ENCODE peak calls at places on chromosomes 13 and 19, in four cellular contexts. M is K562, B is brain microvascular endothelial cell, W is AG09309. A is an unnamed sample.

GRCh38 chr13:35940734-35941133 is 190.4 kb downstream of the DCLK1 start:
- DNase-seq in M (no peak), B (no peak), W (no peak), A (no peak)

GRCh38 chr13:114064516-114065140 is 67.8 kb downstream of the RASA3 start:
- DNase-seq in M (peak; percentile 32), B (no peak), W (no peak), A (no peak)

GRCh38 chr13:71828564-71828963 is 38.4 kb downstream of the DACH1 start:
- DNase-seq in M (no peak), B (no peak), W (no peak), A (no peak)

GRCh38 chr13:98513837-98514236 is 63.1 kb downstream of the STK24 start:
- DNase-seq in M (no peak), B (no peak), W (no peak), A (no peak)

GRCh38 chr19:38718747-38719543 is 25.3 kb downstream of the CAPN12 start:
- DNase-seq in M (peak; percentile 42), B (peak; percentile 28), W (no peak), A (no peak)

GRCh38 chr13:101258071-101258470 is 158.2 kb downstream of the NALCN start:
- DNase-seq in M (no peak), B (peak; percentile 98), W (peak; percentile 52), A (no peak)

GRCh38 chr13:102930566-102930965 is 84.7 kb downstream of the ERCC5 start:
- DNase-seq in M (no peak), B (no peak), W (no peak), A (no peak)

GRCh38 chr19:41546386-41546789 is 29.6 kb upstream of the CEACAM21 start:
- DNase-seq in M (no peak), B (no peak), W (no peak), A (no peak)

GRCh38 chr13:81874681-81875661 is 1534.0 kb upstream of the SPRY2 start:
- DNase-seq in M (no peak), B (no peak), W (no peak), A (no peak)

GRCh38 chr13:99363391-99363790 is 56.2 kb upstream of the GPR183 start:
- DNase-seq in M (no peak), B (no peak), W (no peak), A (no peak)

GRCh38 chr13:21823949-21824348 is 153.1 kb downstream of the FGF9 start:
- DNase-seq in M (no peak), B (no peak), W (no peak), A (no peak)

GRCh38 chr13:112767506-112768471 is 78.0 kb downstream of the ATP11A start:
- DNase-seq in M (no peak), B (no peak), W (no peak), A (no peak)

GRCh38 chr13:38386421-38386820 is 36.8 kb downstream of the UFM1 start:
- DNase-seq in M (no peak), B (no peak), W (no peak), A (no peak)

GRCh38 chr19:54152878-54153524 is 6.5 kb downstream of the LENG1 start:
- DNase-seq in M (no peak), B (no peak), W (no peak), A (no peak)

GRCh38 chr19:46426035-46426505 is 2.7 kb downstream of the PNMA8C start:
- DNase-seq in M (no peak), B (no peak), W (no peak), A (no peak)

GRCh38 chr13:66262330-66262729 is 967.8 kb downstream of the PCDH9 start:
- DNase-seq in M (no peak), B (no peak), W (no peak), A (no peak)

GRCh38 chr13:95100525-95101121 is 200.6 kb downstream of the ABCC4 start:
- DNase-seq in M (no peak), B (peak; percentile 66), W (peak; percentile 78), A (no peak)

GRCh38 chr13:37349916-37350315 is 244.5 kb upstream of the CSNK1A1L start:
- DNase-seq in M (no peak), B (no peak), W (no peak), A (no peak)

GRCh38 chr13:27183561-27184147 is 12.0 kb upstream of the USP12 start:
- DNase-seq in M (no peak), B (no peak), W (no peak), A (no peak)

GRCh38 chr13:59000770-59001169 is 1163.0 kb downstream of the DIAPH3 start:
- DNase-seq in M (no peak), B (peak; percentile 11), W (no peak), A (no peak)

GRCh38 chr13:37503287-37503686 is 95.3 kb downstream of the POSTN start:
- DNase-seq in M (no peak), B (no peak), W (no peak), A (no peak)

GRCh38 chr19:47994209-47994802 is at the start of gene ELSPBP1:
- DNase-seq in M (no peak), B (no peak), W (no peak), A (no peak)

GRCh38 chr19:3509566-3509989 is 3.5 kb downstream of the FZR1 start:
- DNase-seq in M (no peak), B (peak; percentile 68), W (no peak), A (no peak)

GRCh38 chr13:39349391-39349790 is 253.6 kb downstream of the LHFPL6 start:
- DNase-seq in M (no peak), B (no peak), W (no peak), A (no peak)

GRCh38 chr13:99376132-99376531 is 68.9 kb upstream of the GPR183 start:
- DNase-seq in M (no peak), B (no peak), W (no peak), A (no peak)

GRCh38 chr13:88263808-88264207 is 592.6 kb downstream of the SLITRK5 start:
- DNase-seq in M (no peak), B (no peak), W (no peak), A (no peak)

GRCh38 chr19:46408611-46409039 is 4.7 kb downstream of the CCDC8 start:
- DNase-seq in M (no peak), B (no peak), W (no peak), A (no peak)

GRCh38 chr19:40646564-40647254 is 43.7 kb downstream of the NUMBL start:
- DNase-seq in M (peak; percentile 3), B (no peak), W (no peak), A (no peak)

GRCh38 chr13:111476197-111476596 is 155.8 kb downstream of the TEX29 start:
- DNase-seq in M (no peak), B (no peak), W (no peak), A (no peak)

GRCh38 chr19:23799321-23799720 is 40.6 kb upstream of the ZNF681 start:
- DNase-seq in M (no peak), B (no peak), W (no peak), A (no peak)

GRCh38 chr13:70732611-70733010 is 624.4 kb upstream of the KLHL1 start:
- DNase-seq in M (no peak), B (no peak), W (no peak), A (no peak)

GRCh38 chr13:40471911-40472310 is 194.5 kb downstream of the FOXO1 start:
- DNase-seq in M (no peak), B (no peak), W (no peak), A (no peak)

DNA sequence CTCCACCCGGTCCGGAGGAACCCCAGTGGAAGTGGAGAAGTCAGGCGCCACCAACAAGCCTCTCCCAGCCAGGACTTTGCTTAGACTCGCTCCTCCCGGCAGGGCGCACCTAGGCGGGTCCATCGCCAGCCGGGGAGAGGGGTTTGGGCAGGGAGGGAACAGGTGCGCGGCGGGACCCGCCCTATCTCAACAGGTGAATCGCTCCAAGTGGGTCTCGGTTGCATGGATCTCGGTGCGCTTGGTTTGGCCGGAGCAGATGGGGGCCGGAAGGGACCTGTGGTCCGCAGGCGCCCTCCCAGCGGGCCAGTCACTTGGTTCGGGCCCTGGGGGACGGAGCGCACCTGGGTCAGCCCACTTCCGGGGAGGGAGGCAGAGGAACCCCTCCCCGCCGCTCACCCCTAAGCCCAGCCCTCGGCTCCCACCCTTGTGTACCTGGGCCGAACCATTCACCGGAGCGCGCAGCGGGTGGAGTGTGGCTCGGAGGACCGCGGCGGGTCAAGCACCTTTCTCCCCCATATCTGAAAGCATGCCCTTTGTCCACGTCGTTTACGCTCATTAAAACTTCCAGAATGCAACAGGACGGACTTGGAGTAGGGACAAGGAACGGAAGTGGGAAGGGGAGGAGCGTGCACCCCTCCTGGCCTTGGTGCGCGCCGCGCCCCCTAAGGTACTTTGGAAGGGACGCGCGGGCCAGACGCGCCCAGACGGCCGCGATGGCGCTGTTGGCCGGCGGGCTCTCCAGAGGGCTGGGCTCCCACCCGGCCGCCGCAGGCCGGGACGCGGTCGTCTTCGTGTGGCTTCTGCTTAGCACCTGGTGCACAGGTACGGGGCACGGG is at the start of gene LSR:
- DNase-seq in M (peak; percentile 95), B (no peak), W (no peak), A (no peak)
- H3K4me3 ChIP-seq in M (peak within 1 kb of the TSS; percentile 61), B (no peak within 1 kb of the TSS), W (no peak within 1 kb of the TSS), A (no peak within 1 kb of the TSS)

DNA sequence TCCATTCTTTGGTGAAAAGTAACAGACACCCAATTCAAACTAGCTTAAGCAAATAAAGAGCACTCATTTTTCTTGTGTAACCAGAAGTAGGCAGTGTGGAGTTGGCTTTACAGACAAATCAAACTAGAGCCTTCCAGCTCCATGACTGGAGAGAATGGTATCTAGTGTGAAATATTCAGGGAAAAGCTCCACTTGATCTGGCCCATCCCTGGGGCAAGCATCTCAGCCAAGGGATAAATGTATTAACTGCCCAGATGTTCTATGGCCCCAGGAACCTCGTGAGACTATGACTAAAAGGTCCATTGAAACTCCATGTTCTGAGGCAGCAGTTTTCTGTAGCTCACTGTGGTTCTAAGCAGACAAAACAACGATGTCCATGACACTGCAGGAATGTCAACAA is 49.9 kb downstream of the TBC1D4 start:
- DNase-seq in M (no peak), B (no peak), W (no peak), A (no peak)
- TF ChIP-seq CTCF in M (peak; percentile 27), B (no peak), W (no peak), A (no peak)

GRCh38 chr19:1065606-1066109 is 1.3 kb upstream of the ARHGAP45 start:
- DNase-seq in M (no peak), B (no peak), W (no peak), A (no peak)

GRCh38 chr19:1064661-1065605 is 2.0 kb upstream of the ARHGAP45 start:
- DNase-seq in M (no peak), B (no peak), W (no peak), A (no peak)

GRCh38 chr19:1066748-1067340 is at the start of gene ARHGAP45:
- DNase-seq in M (peak; percentile 83), B (no peak), W (no peak), A (no peak)

GRCh38 chr19:1067341-1068103 is 555 bp downstream of the ARHGAP45 start:
- DNase-seq in M (peak; percentile 48), B (no peak), W (no peak), A (no peak)

GRCh38 chr19:1066251-1066747 is 668 bp upstream of the ARHGAP45 start:
- DNase-seq in M (no peak), B (no peak), W (no peak), A (no peak)
- H3K4me3 ChIP-seq in M (peak overlapping the region; percentile 40), B (no peak overlapping the region), W (no peak overlapping the region), A (no peak overlapping the region)

DNA sequence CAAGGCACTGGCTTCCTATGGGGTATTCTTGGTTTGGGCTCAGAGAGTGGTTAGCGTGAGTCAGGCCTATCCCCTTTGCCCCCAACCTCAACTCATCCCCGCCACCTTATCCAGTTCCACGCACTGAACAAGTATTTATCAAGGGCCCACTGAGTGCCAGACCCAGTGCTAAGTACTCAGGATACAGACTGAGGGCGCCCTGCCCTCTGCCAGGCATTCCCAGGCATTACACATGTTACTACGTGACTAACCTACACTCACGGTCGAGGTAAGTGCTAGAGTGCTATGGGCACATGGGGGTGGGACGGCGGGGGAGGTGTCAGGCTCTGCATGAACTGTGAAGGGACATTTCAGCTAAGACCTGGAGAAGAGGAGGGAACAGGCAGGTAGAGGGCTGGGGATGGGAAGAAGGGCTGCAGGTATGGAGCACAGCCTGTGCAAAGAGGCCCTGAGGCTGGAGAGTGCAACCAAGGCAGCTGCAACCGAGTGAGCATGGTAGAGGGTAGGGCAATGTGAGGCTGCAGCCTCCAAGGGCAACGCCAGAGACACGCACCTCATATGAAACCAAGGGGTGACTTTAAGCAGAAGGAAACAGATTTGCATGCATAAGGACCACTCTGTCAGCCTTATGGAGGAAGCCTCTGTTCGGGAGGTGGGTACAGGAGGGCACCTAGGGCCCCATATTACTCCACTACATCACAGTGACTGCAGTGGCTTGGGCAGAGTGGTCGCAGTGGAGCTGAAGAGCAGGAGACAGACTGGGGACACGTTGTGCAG is 22.5 kb downstream of the DHRS12 start:
- DNase-seq in M (no peak), B (no peak), W (no peak), A (no peak)
- TF ChIP-seq CTCF in M (peak; percentile 28), B (peak; percentile 69), W (peak; percentile 39), A (peak; percentile 39)

A was measured in AG04450.